ENCODE peak calls at places on chromosomes 4 and X, in nine cellular contexts. O is mucosa of descending colon; Q is lower lobe of right lung; W is mammary epithelial cell; E is endodermal cell; Z is Peyer's patch; A is left ventricle myocardium inferior; H is ascending aorta; F is CD8-positive, alpha-beta memory T cell. D is an unnamed sample.

GRCh38 chr4:105988671-105989070 is 93.4 kb downstream of the NPNT start:
- DNase-seq in O (no peak), Q (no peak), W (peak; percentile 18), E (no peak), Z (no peak), A (no peak), H (no peak), F (no peak), D (no peak)

GRCh38 chrX:49704692-49705404 is 9.1 kb upstream of the PAGE1 start:
- DNase-seq in O (no peak), Q (no peak), W (no peak), E (no peak), Z (no peak), A (no peak), H (no peak), F (no peak), D (no peak)

GRCh38 chrX:13473666-13474516 is 95.5 kb upstream of the EGFL6 start:
- DNase-seq in O (no peak), Q (no peak), W (no peak), E (no peak), Z (no peak), A (no peak), H (no peak), F (no peak), D (no peak)

GRCh38 chrX:14501312-14501711 is 28.0 kb upstream of the GLRA2 start:
- DNase-seq in O (peak; percentile 3), Q (no peak), W (no peak), E (no peak), Z (no peak), A (no peak), H (no peak), F (no peak), D (no peak)

GRCh38 chr4:181548873-181549541 is 694.2 kb upstream of the TENM3 start:
- DNase-seq in O (no peak), Q (no peak), W (peak; percentile 79), E (no peak), Z (no peak), A (no peak), H (no peak), F (no peak), D (no peak)

GRCh38 chrX:150362599-150363481 is at the start of gene MAMLD1:
- DNase-seq in O (peak; percentile 46), Q (peak; percentile 76), W (peak; percentile 73), E (peak; percentile 71), Z (peak; percentile 61), A (peak; percentile 75), H (peak; percentile 43), F (peak; percentile 46), D (peak; percentile 63)

GRCh38 chr4:84800256-84800655 is 166.2 kb downstream of the WDFY3 start:
- DNase-seq in O (no peak), Q (no peak), W (peak; percentile 72), E (no peak), Z (no peak), A (no peak), H (no peak), F (no peak), D (no peak)

GRCh38 chr4:22991576-22991975 is 298.8 kb downstream of the GBA3 start:
- DNase-seq in O (no peak), Q (no peak), W (no peak), E (no peak), Z (no peak), A (no peak), H (no peak), F (no peak), D (no peak)

DNA sequence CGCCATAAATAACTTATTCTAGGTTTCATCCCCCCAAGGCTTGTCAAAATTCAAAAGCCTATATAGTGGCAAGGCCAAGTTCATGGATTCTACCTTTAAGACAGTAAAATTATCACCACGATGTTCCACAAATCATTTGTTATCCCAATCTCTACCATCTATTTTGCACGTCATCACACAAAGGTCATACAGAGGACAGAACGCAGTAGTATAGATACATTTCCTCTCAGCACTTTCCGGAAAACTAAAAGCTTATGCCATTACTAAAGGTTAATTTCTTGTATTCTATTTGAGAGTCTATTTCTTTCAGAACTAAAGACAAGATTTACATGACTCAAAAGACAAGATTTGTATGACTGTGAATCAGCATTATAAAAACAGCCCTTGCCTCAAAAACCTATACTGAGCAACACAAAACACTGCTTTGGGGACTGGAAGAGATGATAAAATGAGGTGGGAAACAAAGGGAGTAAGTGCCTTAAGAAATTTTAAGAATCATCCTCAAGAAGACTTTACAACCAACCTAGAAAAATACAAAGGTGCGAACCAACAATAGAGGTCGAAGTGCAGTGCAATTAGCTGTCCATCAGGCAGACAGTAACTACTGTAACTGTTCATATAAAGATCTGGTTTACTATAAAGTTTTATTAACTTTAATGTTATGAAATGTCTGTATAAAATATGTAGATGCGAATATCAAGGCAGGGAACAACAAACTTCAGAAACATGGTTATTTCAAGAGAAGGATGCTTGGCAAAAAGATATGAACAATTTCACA is 7.6 kb downstream of the UBE2D3 start:
- DNase-seq in O (peak; percentile 20), Q (no peak), W (no peak), E (no peak), Z (no peak), A (no peak), H (no peak), F (peak; percentile 29), D (no peak)
- H3K4me1 ChIP-seq in O (peaks cover 65% of the 10 kb centered on the region), Q (peaks cover 99% of the 10 kb centered on the region), W (peaks cover 59% of the 10 kb centered on the region), E (peaks cover 4% of the 10 kb centered on the region), Z (peaks cover 78% of the 10 kb centered on the region), A (peaks cover 100% of the 10 kb centered on the region), H (peaks cover 13% of the 10 kb centered on the region), F (peaks cover 94% of the 10 kb centered on the region), D (peaks cover 79% of the 10 kb centered on the region)

GRCh38 chr4:48141048-48141447 is 7.0 kb upstream of the TXK start:
- DNase-seq in O (no peak), Q (no peak), W (peak; percentile 20), E (no peak), Z (no peak), A (no peak), H (no peak), F (no peak), D (no peak)

GRCh38 chr4:48137766-48138349 is 3.8 kb upstream of the TXK start:
- DNase-seq in O (no peak), Q (no peak), W (no peak), E (no peak), Z (no peak), A (no peak), H (no peak), F (no peak), D (no peak)

GRCh38 chr4:48138936-48139335 is 4.9 kb upstream of the TXK start:
- DNase-seq in O (peak; percentile 19), Q (no peak), W (no peak), E (no peak), Z (no peak), A (no peak), H (no peak), F (no peak), D (no peak)

GRCh38 chr4:48138511-48138910 is 4.5 kb upstream of the TXK start:
- DNase-seq in O (no peak), Q (no peak), W (no peak), E (no peak), Z (no peak), A (no peak), H (no peak), F (no peak), D (no peak)

GRCh38 chr4:48139688-48140087 is 5.6 kb upstream of the TXK start:
- DNase-seq in O (no peak), Q (no peak), W (no peak), E (no peak), Z (no peak), A (no peak), H (no peak), F (no peak), D (no peak)
- H3K4me1 ChIP-seq in O (no peaks in the 10 kb centered on the region), Q (no peaks in the 10 kb centered on the region), W (no peaks in the 10 kb centered on the region), E (no peaks in the 10 kb centered on the region), Z (no peaks in the 10 kb centered on the region), A (no peaks in the 10 kb centered on the region), H (no peaks in the 10 kb centered on the region), F (peaks cover 60% of the 10 kb centered on the region), D (no peaks in the 10 kb centered on the region)

DNA sequence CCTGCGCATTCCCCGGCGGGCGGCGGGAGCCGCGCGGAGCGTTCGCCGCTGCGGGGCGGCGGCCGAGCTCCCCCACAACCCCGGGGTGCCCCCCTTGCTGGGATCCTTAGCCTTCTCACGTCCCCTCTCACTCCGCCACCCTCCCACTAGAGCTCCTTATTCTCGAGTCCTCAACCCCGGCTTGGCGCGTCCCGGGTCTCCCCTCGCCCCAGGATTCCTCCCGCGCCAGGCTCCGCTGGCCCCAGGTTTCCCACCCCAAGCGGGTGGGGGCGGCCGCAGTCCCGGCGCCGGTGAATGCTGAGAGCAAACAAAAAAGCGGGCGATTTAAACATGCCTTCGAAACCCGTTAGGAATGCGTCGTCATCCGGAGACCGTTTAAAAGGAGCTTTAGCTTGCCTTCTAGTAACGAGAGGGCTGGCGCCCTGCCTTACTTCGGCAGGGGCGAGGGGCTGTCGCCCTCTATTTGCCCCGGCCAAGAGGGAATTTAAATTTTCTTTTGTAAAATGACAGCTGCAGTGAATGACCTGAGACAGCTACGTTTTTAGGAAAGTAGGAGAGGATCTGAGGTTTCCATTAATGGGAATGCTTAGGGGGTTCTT is 3.0 kb downstream of the JADE1 start:
- DNase-seq in O (no peak), Q (peak; percentile 62), W (peak; percentile 63), E (peak; percentile 87), Z (no peak), A (no peak), H (no peak), F (no peak), D (no peak)
- H3K4me1 ChIP-seq in O (no peaks in the 10 kb centered on the region), Q (peaks cover 17% of the 10 kb centered on the region), W (peaks cover 6% of the 10 kb centered on the region), E (no peaks in the 10 kb centered on the region), Z (no peaks in the 10 kb centered on the region), A (peaks cover 58% of the 10 kb centered on the region), H (no peaks in the 10 kb centered on the region), F (peaks cover 34% of the 10 kb centered on the region), D (peaks cover 23% of the 10 kb centered on the region)

GRCh38 chrX:9482837-9483236 is 18.0 kb downstream of the TBL1X start:
- DNase-seq in O (no peak), Q (no peak), W (no peak), E (no peak), Z (no peak), A (no peak), H (no peak), F (no peak), D (no peak)

GRCh38 chrX:9476810-9477575 is 12.1 kb downstream of the TBL1X start:
- DNase-seq in O (no peak), Q (no peak), W (no peak), E (no peak), Z (no peak), A (no peak), H (no peak), F (no peak), D (no peak)

GRCh38 chrX:9483376-9483775 is 18.5 kb downstream of the TBL1X start:
- DNase-seq in O (no peak), Q (no peak), W (no peak), E (no peak), Z (no peak), A (no peak), H (no peak), F (no peak), D (no peak)

GRCh38 chrX:9486786-9487185 is 21.9 kb downstream of the TBL1X start:
- DNase-seq in O (no peak), Q (no peak), W (no peak), E (no peak), Z (no peak), A (no peak), H (no peak), F (no peak), D (no peak)

DNA sequence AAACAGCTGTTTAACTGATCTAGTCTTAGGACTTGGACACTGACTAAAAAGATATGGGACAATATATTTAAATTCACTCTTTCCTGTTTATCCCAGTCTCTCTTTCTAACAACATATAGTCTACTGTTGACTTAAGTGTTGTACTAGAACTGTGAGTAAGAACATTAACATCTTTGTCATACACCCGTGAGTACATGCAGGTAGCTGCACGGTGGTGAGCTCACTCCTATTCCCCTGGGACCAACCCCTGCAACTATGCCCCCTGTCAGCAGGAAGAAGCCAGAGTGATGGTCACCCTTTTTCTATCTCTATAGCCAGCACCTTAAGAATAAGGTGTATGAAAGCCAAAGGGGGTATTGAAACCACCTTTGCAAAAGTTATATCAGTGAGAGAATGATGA is 17.6 kb downstream of the TBL1X start:
- DNase-seq in O (no peak), Q (no peak), W (no peak), E (no peak), Z (no peak), A (no peak), H (no peak), F (no peak), D (no peak)
- H3K4me1 ChIP-seq in O (no peaks in the 10 kb centered on the region), Q (no peaks in the 10 kb centered on the region), W (no peaks in the 10 kb centered on the region), E (no peaks in the 10 kb centered on the region), Z (no peaks in the 10 kb centered on the region), A (peaks cover 5% of the 10 kb centered on the region), H (peaks cover 4% of the 10 kb centered on the region), F (peaks cover 3% of the 10 kb centered on the region), D (no peaks in the 10 kb centered on the region)